ENCODE peak calls at places on chromosomes 11 and 22, in seven cellular contexts. I is neural progenitor cell, Q is OCI-LY7, E is H9, O is fibroblast of lung, D is IMR-90, Z is SK-N-SH. G is an unnamed sample.

GRCh38 chr22:44025171-44026065 is 1.3 kb downstream of the PARVB start:
- DNase-seq in I (no peak), Q (peak), E (no peak), O (no peak), D (no peak), Z (no peak), G (peak)

GRCh38 chr11:102724904-102725515 is at the start of gene MMP8:
- DNase-seq in I (no peak), Q (no peak), E (no peak), O (no peak), D (peak), Z (no peak), G (no peak)

GRCh38 chr11:16925495-16926065 is 88.6 kb downstream of the PLEKHA7 start:
- DNase-seq in I (peak), Q (no peak), E (peak), O (peak), D (no peak), Z (peak), G (peak)

GRCh38 chr22:50001388-50002231 is 11.0 kb downstream of the IL17REL start:
- DNase-seq in I (peak), Q (no peak), E (no peak), O (no peak), D (no peak), Z (no peak), G (peak)

GRCh38 chr11:93743316-93743715 is 1.8 kb downstream of the C11orf54 start:
- DNase-seq in I (peak), Q (no peak), E (no peak), O (no peak), D (no peak), Z (no peak), G (no peak)

GRCh38 chr11:47234669-47235075 is 13.9 kb downstream of the ACP2 start:
- DNase-seq in I (no peak), Q (no peak), E (no peak), O (no peak), D (peak), Z (peak), G (no peak)

GRCh38 chr11:63534895-63535461 is 1.6 kb upstream of the PLAAT4 start:
- DNase-seq in I (no peak), Q (no peak), E (no peak), O (no peak), D (no peak), Z (no peak), G (no peak)

GRCh38 chr11:115256326-115257197 is 247.7 kb downstream of the CADM1 start:
- DNase-seq in I (no peak), Q (peak), E (peak), O (no peak), D (no peak), Z (peak), G (no peak)

GRCh38 chr11:14323118-14323676 is 35.8 kb downstream of the RRAS2 start:
- DNase-seq in I (no peak), Q (no peak), E (no peak), O (no peak), D (no peak), Z (no peak), G (no peak)

GRCh38 chr11:17014321-17014773 is at the start of gene PLEKHA7:
- DNase-seq in I (peak), Q (no peak), E (no peak), O (no peak), D (no peak), Z (peak), G (peak)

GRCh38 chr11:43419460-43419859 is 60.7 kb downstream of the TTC17 start:
- DNase-seq in I (peak), Q (peak), E (no peak), O (peak), D (peak), Z (peak), G (no peak)

GRCh38 chr11:68342459-68343158 is 30.2 kb downstream of the LRP5 start:
- DNase-seq in I (peak), Q (no peak), E (peak), O (no peak), D (no peak), Z (peak), G (peak)

GRCh38 chr22:28829358-28830181 is 29.2 kb upstream of the XBP1 start:
- DNase-seq in I (peak), Q (peak), E (peak), O (peak), D (peak), Z (peak), G (peak)

GRCh38 chr11:69521461-69521860 is 40.0 kb downstream of the LINC01488 start:
- DNase-seq in I (no peak), Q (no peak), E (peak), O (no peak), D (no peak), Z (no peak), G (peak)

GRCh38 chr11:116357769-116358544 is 414.8 kb downstream of the BUD13 start:
- DNase-seq in I (peak), Q (no peak), E (peak), O (no peak), D (no peak), Z (no peak), G (no peak)

GRCh38 chr11:68998390-68998911 is 14.6 kb downstream of the MRGPRF start:
- DNase-seq in I (no peak), Q (no peak), E (peak), O (peak), D (peak), Z (peak), G (peak)

GRCh38 chr11:109026891-109027489 is 362.1 kb downstream of the DDX10 start:
- DNase-seq in I (no peak), Q (no peak), E (no peak), O (peak), D (peak), Z (no peak), G (no peak)

GRCh38 chr11:114132427-114132826 is 72.9 kb downstream of the ZBTB16 start:
- DNase-seq in I (no peak), Q (no peak), E (no peak), O (no peak), D (no peak), Z (no peak), G (peak)

GRCh38 chr11:41714101-41714500 is 254.6 kb upstream of the LRRC4C start:
- DNase-seq in I (no peak), Q (no peak), E (no peak), O (no peak), D (no peak), Z (no peak), G (no peak)

GRCh38 chr22:48829908-48830307 is 997.8 kb downstream of the BRD1 start:
- DNase-seq in I (no peak), Q (no peak), E (no peak), O (no peak), D (no peak), Z (no peak), G (no peak)

GRCh38 chr11:8389034-8389996 is 125.6 kb upstream of the LMO1 start:
- DNase-seq in I (peak), Q (no peak), E (no peak), O (peak), D (no peak), Z (no peak), G (peak)

GRCh38 chr11:294795-295194 is 4.5 kb downstream of the IFITM5 start:
- DNase-seq in I (no peak), Q (no peak), E (no peak), O (no peak), D (no peak), Z (no peak), G (peak)

GRCh38 chr11:69115586-69116560 is 39.9 kb upstream of the SMIM38 start:
- DNase-seq in I (no peak), Q (no peak), E (no peak), O (peak), D (no peak), Z (no peak), G (peak)

GRCh38 chr22:35509960-35510359 is 30.7 kb upstream of the RASD2 start:
- DNase-seq in I (no peak), Q (no peak), E (no peak), O (no peak), D (no peak), Z (no peak), G (no peak)

GRCh38 chr22:37304595-37305343 is 22.5 kb downstream of the CYTH4 start:
- DNase-seq in I (peak), Q (no peak), E (no peak), O (peak), D (peak), Z (no peak), G (peak)
- H2AFZ ChIP-seq in I (no peak), Q (no peak), E (no peak), O (peak), D (peak), Z (no peak), G (no peak)

GRCh38 chr11:33178443-33179154 is 17.3 kb upstream of the CSTF3 start:
- DNase-seq in I (no peak), Q (no peak), E (no peak), O (no peak), D (peak), Z (no peak), G (peak)

GRCh38 chr11:33177676-33178336 is 16.5 kb upstream of the CSTF3 start:
- DNase-seq in I (no peak), Q (no peak), E (peak), O (no peak), D (no peak), Z (no peak), G (no peak)

GRCh38 chr11:33182246-33182878 is 21.1 kb upstream of the CSTF3 start:
- DNase-seq in I (no peak), Q (no peak), E (no peak), O (no peak), D (no peak), Z (peak), G (no peak)

GRCh38 chr11:33179431-33179830 is 18.2 kb upstream of the CSTF3 start:
- DNase-seq in I (no peak), Q (no peak), E (no peak), O (no peak), D (no peak), Z (no peak), G (no peak)
- H2AFZ ChIP-seq in I (no peak), Q (no peak), E (no peak), O (no peak), D (no peak), Z (no peak), G (no peak)

GRCh38 chr22:27686534-27686933 is 115.0 kb downstream of the MN1 start:
- DNase-seq in I (no peak), Q (no peak), E (no peak), O (peak), D (peak), Z (no peak), G (peak)
- H2AFZ ChIP-seq in I (no peak), Q (no peak), E (no peak), O (no peak), D (peak), Z (no peak), G (peak)

GRCh38 chr11:67278939-67279588 is 10.0 kb upstream of the ANKRD13D start:
- DNase-seq in I (no peak), Q (no peak), E (no peak), O (no peak), D (no peak), Z (no peak), G (peak)

GRCh38 chr11:67278135-67278938 is 10.8 kb upstream of the ANKRD13D start:
- DNase-seq in I (no peak), Q (no peak), E (no peak), O (no peak), D (no peak), Z (no peak), G (peak)

GRCh38 chr11:67276821-67277230 is 10.6 kb downstream of the GRK2 start:
- DNase-seq in I (peak), Q (peak), E (peak), O (peak), D (peak), Z (no peak), G (peak)

GRCh38 chr11:67275606-67276409 is 9.5 kb downstream of the GRK2 start:
- DNase-seq in I (no peak), Q (peak), E (no peak), O (no peak), D (no peak), Z (no peak), G (peak)

GRCh38 chr11:67277231-67277961 is 11.1 kb downstream of the GRK2 start:
- DNase-seq in I (peak), Q (peak), E (peak), O (peak), D (peak), Z (no peak), G (peak)
- H2AFZ ChIP-seq in I (no peak), Q (no peak), E (no peak), O (no peak), D (peak), Z (no peak), G (peak)

DNA sequence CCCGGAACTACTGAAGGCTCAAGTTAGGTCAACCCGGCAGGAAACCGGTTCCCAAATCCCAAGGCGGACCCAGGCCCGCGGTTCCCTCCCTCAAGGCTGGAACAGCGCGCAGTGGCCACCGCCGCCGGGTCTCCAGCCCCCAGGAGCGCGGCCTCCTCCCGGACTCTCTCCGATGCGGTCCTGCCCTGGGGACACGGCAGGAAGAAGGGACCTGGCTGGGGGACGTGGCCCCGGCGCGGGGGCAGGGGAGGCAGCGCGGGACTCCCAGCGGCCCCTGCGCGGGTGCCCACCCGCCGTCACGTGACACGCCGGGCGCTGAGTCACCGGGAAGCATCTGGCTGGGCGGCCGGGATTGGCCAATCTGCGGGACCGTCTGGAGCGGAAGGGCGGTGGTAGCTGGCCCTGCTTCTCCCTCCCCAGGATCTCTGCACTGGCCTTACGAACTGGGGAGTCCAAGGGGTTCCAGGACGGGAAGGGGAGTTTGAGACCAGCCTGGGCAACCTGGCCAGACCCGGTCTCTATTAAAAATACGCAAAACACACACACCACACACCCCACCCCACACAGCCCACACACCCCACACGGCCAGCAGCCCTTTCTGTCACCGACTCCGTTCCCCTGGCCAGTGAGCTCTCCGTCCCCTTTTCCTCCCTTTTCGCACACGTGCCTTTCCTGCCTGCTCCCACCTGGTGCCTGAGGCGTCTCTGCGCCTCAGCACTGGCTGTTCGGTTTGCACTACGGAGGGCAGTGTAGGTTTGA is 21.4 kb upstream of the MALAT1 start:
- DNase-seq in I (peak), Q (peak), E (peak), O (peak), D (peak), Z (peak), G (peak)
- H2AFZ ChIP-seq in I (peak), Q (peak), E (no peak), O (no peak), D (peak), Z (no peak), G (no peak)

G was measured in osteoblast.